ENCODE peak calls at places on chromosomes 5 and 9, in seven cellular contexts. K is cardiac fibroblast, W is GM12878, M is A549, L is HFF-Myc, D is thoracic aorta, J is body of pancreas. U is an unnamed sample.

GRCh38 chr5:54390015-54390414 is 65.5 kb upstream of the HSPB3 start:
- DNase-seq in K (peak; percentile 67), W (no peak), M (peak; percentile 76), L (peak; percentile 90), D (no peak), J (peak; percentile 63), U (no peak)

GRCh38 chr9:127557466-127557869 is 54.6 kb upstream of the STXBP1 start:
- DNase-seq in K (peak; percentile 87), W (no peak), M (no peak), L (no peak), D (no peak), J (no peak), U (no peak)

GRCh38 chr9:12166511-12166910 is 526.7 kb upstream of the TYRP1 start:
- DNase-seq in K (no peak), W (no peak), M (no peak), L (no peak), D (no peak), J (no peak), U (no peak)

GRCh38 chr5:133953568-133954145 is 14.8 kb downstream of the C5orf15 start:
- DNase-seq in K (no peak), W (no peak), M (no peak), L (no peak), D (no peak), J (no peak), U (no peak)

GRCh38 chr5:132814441-132815294 is 1.6 kb downstream of the SOWAHA start:
- DNase-seq in K (no peak), W (no peak), M (no peak), L (no peak), D (no peak), J (no peak), U (no peak)

GRCh38 chr5:50667653-50668403 is 1.4 kb downstream of the PARP8 start:
- DNase-seq in K (peak; percentile 45), W (peak; percentile 55), M (no peak), L (no peak), D (no peak), J (peak; percentile 78), U (peak; percentile 85)

GRCh38 chr9:89000973-89001916 is 10.0 kb downstream of the S1PR3 start:
- DNase-seq in K (peak; percentile 92), W (no peak), M (peak; percentile 81), L (peak; percentile 62), D (peak; percentile 73), J (peak; percentile 94), U (peak; percentile 65)

GRCh38 chr5:322942-323879 is 1.7 kb downstream of the AHRR start:
- DNase-seq in K (no peak), W (no peak), M (no peak), L (no peak), D (no peak), J (no peak), U (no peak)

GRCh38 chr9:127154003-127154389 is 31.6 kb upstream of the ANGPTL2 start:
- DNase-seq in K (no peak), W (no peak), M (no peak), L (no peak), D (no peak), J (no peak), U (no peak)

GRCh38 chr9:134233022-134233421 is 68.7 kb upstream of the RNU6ATAC start:
- DNase-seq in K (no peak), W (no peak), M (no peak), L (no peak), D (no peak), J (no peak), U (no peak)

GRCh38 chr5:93062548-93062947 is 518.5 kb downstream of the NR2F1-AS1 start:
- DNase-seq in K (peak; percentile 24), W (no peak), M (peak; percentile 23), L (no peak), D (no peak), J (no peak), U (no peak)

GRCh38 chr5:167348286-167348926 is 943.0 kb upstream of the WWC1 start:
- DNase-seq in K (no peak), W (no peak), M (no peak), L (no peak), D (no peak), J (no peak), U (no peak)
- H3K4me3 ChIP-seq in K (no peak overlapping the region), W (no peak overlapping the region), M (no peak overlapping the region), L (no peak overlapping the region), D (peak overlapping the region; percentile 20), J (no peak overlapping the region), U (no peak overlapping the region)

GRCh38 chr5:1325191-1325741 is 19.6 kb downstream of the CLPTM1L start:
- DNase-seq in K (no peak), W (no peak), M (no peak), L (no peak), D (no peak), J (no peak), U (no peak)
- TF ChIP-seq CTCF in K (no peak), W (no peak), M (no peak), L (no peak), D (no peak), J (no peak), U (no peak)

GRCh38 chr5:150945501-150945900 is 40.7 kb upstream of the ZNF300 start:
- DNase-seq in K (peak; percentile 2), W (no peak), M (no peak), L (no peak), D (no peak), J (no peak), U (no peak)

GRCh38 chr5:150948539-150948938 is 43.8 kb upstream of the ZNF300 start:
- DNase-seq in K (no peak), W (no peak), M (no peak), L (no peak), D (no peak), J (no peak), U (no peak)

GRCh38 chr5:150946351-150946905 is 41.6 kb upstream of the ZNF300 start:
- DNase-seq in K (peak; percentile 95), W (no peak), M (no peak), L (peak; percentile 44), D (peak; percentile 56), J (peak; percentile 89), U (no peak)

GRCh38 chr5:150945947-150946346 is 41.2 kb upstream of the ZNF300 start:
- DNase-seq in K (peak; percentile 3), W (no peak), M (no peak), L (no peak), D (no peak), J (no peak), U (no peak)
- H3K4me3 ChIP-seq in K (peak overlapping the region; percentile 66), W (no peak overlapping the region), M (no peak overlapping the region), L (peak overlapping the region; percentile 43), D (peak overlapping the region; percentile 82), J (peak overlapping the region; percentile 98), U (no peak overlapping the region)

DNA sequence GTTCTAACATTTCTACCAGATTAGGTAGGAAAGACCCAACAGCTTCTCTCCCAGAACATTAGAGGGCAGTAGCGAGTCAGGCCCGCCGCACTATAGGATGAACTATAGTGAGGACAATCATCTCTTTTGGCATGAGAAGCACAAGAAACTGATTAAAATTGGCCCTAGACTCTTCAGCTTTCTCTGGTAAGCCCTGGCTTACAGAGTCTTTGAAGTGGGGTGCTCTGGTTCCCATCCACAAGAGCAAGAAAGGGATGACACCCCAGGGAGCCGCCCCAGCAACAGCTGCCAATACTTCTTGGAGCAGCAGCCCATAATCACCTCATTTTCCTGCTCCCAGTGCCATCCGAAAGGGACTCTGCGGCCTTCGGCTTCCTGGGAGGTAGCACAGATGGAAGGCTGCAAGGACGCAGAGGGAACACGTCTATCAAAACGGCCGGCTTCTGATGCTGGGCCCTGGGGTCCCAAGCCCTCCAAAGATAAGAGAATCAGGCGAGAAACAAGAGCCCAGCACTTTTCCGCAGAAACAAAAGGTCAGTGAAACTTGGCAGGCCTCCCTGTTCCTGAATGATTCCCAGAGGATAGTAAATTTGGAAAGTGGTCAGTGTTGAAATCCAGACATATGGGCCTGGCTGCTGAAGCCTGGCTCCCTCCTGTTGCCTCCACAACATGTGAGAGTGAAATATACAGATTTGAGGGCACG is 69.3 kb downstream of the HSD17B3 start:
- DNase-seq in K (peak; percentile 92), W (no peak), M (peak; percentile 57), L (no peak), D (no peak), J (peak; percentile 54), U (peak; percentile 32)
- TF ChIP-seq CTCF in K (peak; percentile 95), W (peak; percentile 93), M (peak; percentile 72), L (peak; percentile 96), D (peak; percentile 70), J (peak; percentile 69), U (peak; percentile 77)

GRCh38 chr5:170634236-170634990 is 130.6 kb downstream of the KCNIP1 start:
- DNase-seq in K (no peak), W (no peak), M (no peak), L (no peak), D (no peak), J (no peak), U (no peak)
- H3K4me3 ChIP-seq in K (no peak overlapping the region), W (no peak overlapping the region), M (no peak overlapping the region), L (no peak overlapping the region), D (peak overlapping the region; percentile 57), J (no peak overlapping the region), U (no peak overlapping the region)

GRCh38 chr5:180093241-180093640 is 21.7 kb upstream of the RNF130 start:
- DNase-seq in K (no peak), W (no peak), M (no peak), L (no peak), D (no peak), J (no peak), U (no peak)

GRCh38 chr5:180090098-180090768 is 18.7 kb upstream of the RNF130 start:
- DNase-seq in K (peak; percentile 82), W (no peak), M (peak; percentile 79), L (no peak), D (no peak), J (peak; percentile 77), U (peak; percentile 81)

GRCh38 chr5:180093651-180094382 is 22.3 kb upstream of the RNF130 start:
- DNase-seq in K (no peak), W (no peak), M (no peak), L (no peak), D (no peak), J (no peak), U (no peak)

GRCh38 chr5:180088561-180088960 is 17.0 kb upstream of the RNF130 start:
- DNase-seq in K (no peak), W (no peak), M (no peak), L (no peak), D (no peak), J (no peak), U (no peak)

GRCh38 chr5:180090769-180091546 is 19.4 kb upstream of the RNF130 start:
- DNase-seq in K (peak; percentile 41), W (no peak), M (peak; percentile 75), L (no peak), D (no peak), J (peak; percentile 76), U (no peak)
- TF ChIP-seq CTCF in K (peak; percentile 25), W (no peak), M (peak; percentile 41), L (no peak), D (no peak), J (peak; percentile 45), U (peak; percentile 18)

U was measured in CD8-positive, alpha-beta T cell.